ENCODE peak calls at places on chromosomes 2 and 18, in eight cellular contexts. U, S, X, Q, I, G, B and W are unnamed samples.

GRCh38 chr18:51668101-51668500 is 470.6 kb upstream of the MEX3C start:
- DNase-seq in B (peak; percentile 35), G (peak; percentile 15), Q (peak; percentile 77), X (peak; percentile 48), I (peak; percentile 67), U (peak; percentile 67), S (peak; percentile 11), W (peak; percentile 26)

GRCh38 chr18:58208207-58208944 is 164.3 kb downstream of the NEDD4L start:
- DNase-seq in S (peak; percentile 45), U (no peak), I (no peak), G (no peak), X (no peak), Q (no peak), B (peak; percentile 58), W (no peak)

GRCh38 chr18:14970027-14970426 is 222.1 kb downstream of the ANKRD30B start:
- DNase-seq in U (no peak), I (no peak), B (peak; percentile 40), X (no peak), S (no peak), G (no peak), Q (no peak), W (no peak)

GRCh38 chr2:217491271-217491670 is 511.5 kb downstream of the TNS1 start:
- DNase-seq in B (no peak), U (no peak), Q (no peak), I (no peak), S (peak; percentile 31), G (no peak), X (no peak), W (no peak)

GRCh38 chr2:164992818-164993217 is 37.5 kb upstream of the SLC38A11 start:
- DNase-seq in U (peak; percentile 61), Q (peak; percentile 73), S (peak; percentile 88), G (peak; percentile 12), I (no peak), X (peak; percentile 59), B (peak; percentile 85), W (peak; percentile 17)

GRCh38 chr2:36780231-36780808 is 83.8 kb downstream of the VIT start:
- DNase-seq in U (no peak), X (no peak), G (peak; percentile 54), S (peak; percentile 47), I (no peak), B (peak; percentile 62), Q (no peak), W (no peak)

GRCh38 chr18:36309436-36310391 is 12.2 kb downstream of the FHOD3 start:
- DNase-seq in U (no peak), G (peak; percentile 77), I (no peak), B (peak; percentile 99), S (peak; percentile 100), X (no peak), Q (no peak), W (no peak)

GRCh38 chr18:3391704-3392466 is 58.1 kb upstream of the TGIF1 start:
- DNase-seq in U (no peak), Q (no peak), G (no peak), S (no peak), I (no peak), B (no peak), X (no peak), W (no peak)

GRCh38 chr18:37529863-37530262 is 35.7 kb downstream of the CELF4 start:
- DNase-seq in U (no peak), X (no peak), S (no peak), Q (no peak), I (no peak), G (no peak), B (no peak), W (no peak)

GRCh38 chr2:20291106-20291564 is 59.5 kb downstream of the PUM2 start:
- DNase-seq in B (peak; percentile 84), G (peak; percentile 72), X (peak; percentile 30), U (peak; percentile 55), S (peak; percentile 75), I (no peak), Q (peak; percentile 62), W (no peak)

GRCh38 chr2:23505218-23505983 is 120.4 kb downstream of the KLHL29 start:
- DNase-seq in Q (no peak), S (no peak), I (no peak), X (no peak), B (no peak), G (no peak), U (no peak), W (no peak)
- TF ChIP-seq CTCF in Q (no peak), S (peak; percentile 1), I (no peak), X (peak; percentile 46), B (peak; percentile 45), G (no peak), U (no peak), W (no peak)

DNA sequence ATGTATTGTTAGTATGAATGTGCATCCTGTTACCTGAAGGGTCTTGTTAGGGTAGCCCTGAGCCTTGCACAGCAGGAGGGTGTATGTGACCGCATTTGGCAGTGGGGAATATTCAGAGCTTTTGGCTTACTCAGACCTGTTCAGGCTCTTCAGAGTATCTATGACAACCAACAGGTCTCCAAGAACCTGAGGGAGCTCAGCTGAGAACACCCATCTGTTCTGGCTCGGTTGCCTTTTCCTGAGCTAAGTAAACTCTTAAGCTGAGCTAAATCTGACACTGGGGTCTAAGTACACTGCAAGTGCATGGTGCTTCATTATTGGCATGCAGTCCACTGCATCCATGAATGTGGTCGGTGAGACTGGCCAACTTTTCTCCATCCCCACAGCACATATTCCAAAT is 92.4 kb upstream of the CHST9 start:
- DNase-seq in Q (peak; percentile 7), B (no peak), U (no peak), G (no peak), I (no peak), S (no peak), X (no peak), W (no peak)
- H3K27me3 ChIP-seq in Q (no peaks in the 10 kb centered on the region), B (no peaks in the 10 kb centered on the region), U (no peaks in the 10 kb centered on the region), G (no peaks in the 10 kb centered on the region), I (no peaks in the 10 kb centered on the region), S (no peaks in the 10 kb centered on the region), X (no peaks in the 10 kb centered on the region), W (no peaks in the 10 kb centered on the region)

GRCh38 chr2:197502685-197503084 is 2.5 kb downstream of the HSPE1 start:
- DNase-seq in S (no peak), Q (no peak), I (no peak), U (no peak), G (no peak), X (no peak), B (no peak), W (no peak)
- H3K4me3 ChIP-seq in S (no peak overlapping the region), Q (no peak overlapping the region), I (no peak overlapping the region), U (peak overlapping the region; percentile 90), G (no peak overlapping the region), X (peak overlapping the region; percentile 73), B (no peak overlapping the region), W (no peak overlapping the region)

DNA sequence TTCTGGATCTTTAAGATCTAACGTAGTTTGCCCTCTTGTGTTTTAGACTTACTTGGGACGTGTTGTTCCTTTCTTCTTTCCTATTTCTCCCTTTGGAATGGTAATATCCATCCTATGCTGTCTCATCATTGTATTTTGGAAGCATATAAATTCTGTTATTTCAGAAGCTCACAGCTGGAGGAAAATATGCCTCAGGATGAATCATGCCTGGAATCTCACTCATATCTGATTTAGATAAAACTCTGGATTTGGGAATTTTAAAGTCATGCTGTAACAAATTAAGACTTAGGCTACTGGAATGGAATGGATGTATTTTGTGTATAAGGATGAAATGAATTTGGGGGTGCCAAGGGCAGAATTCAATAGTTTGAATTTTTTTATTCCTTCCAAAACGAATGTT is 245.2 kb upstream of the GULP1 start:
- DNase-seq in Q (no peak), G (no peak), X (no peak), B (no peak), I (no peak), U (no peak), S (peak; percentile 72), W (no peak)
- TF ChIP-seq CTCF in Q (no peak), G (no peak), X (no peak), B (no peak), I (no peak), U (no peak), S (no peak), W (no peak)

DNA sequence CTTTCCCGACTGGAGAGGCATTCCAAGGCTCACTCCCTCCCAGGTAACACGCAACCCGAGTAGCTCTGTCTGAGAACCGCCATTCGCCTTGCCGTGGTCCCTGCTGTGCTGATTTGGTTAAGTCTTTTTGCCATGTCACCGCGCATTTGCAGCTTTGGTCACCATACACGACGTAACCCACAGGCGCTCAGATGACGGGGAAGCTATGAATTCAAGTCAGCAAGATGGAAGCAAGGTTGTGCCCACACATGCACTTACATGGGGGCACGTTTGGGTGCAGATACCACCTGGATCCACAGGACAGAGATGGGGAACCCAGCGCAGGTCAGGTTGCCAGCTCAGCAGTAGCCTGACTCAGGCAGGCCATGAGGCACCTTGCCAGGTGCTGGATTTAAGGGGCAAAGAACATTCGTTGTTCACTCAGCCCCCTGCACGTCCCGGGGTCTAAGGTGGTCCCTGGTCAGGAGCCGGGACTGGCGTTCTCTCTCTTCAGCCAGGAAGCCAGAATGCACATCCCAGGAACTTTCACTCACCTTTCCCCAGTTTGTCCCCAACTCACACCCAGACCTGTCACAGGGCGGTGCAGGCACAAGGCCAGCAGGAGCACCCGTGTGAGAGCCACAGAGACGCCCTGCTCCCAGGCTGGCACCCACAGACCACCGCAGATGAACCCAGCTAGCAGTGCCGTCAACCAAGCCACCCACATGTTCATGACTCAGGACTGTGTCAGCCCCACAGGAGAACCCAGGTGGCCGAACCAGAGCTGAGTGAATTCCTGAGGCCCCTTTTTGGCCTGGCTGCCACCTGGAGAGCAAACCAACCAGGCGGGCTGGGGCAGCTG is 19.9 kb downstream of the SNED1 start:
- DNase-seq in X (no peak), U (peak; percentile 20), Q (no peak), I (peak; percentile 47), S (peak; percentile 63), G (no peak), B (no peak), W (no peak)
- H3K27me3 ChIP-seq in X (no peaks in the 10 kb centered on the region), U (no peaks in the 10 kb centered on the region), Q (no peaks in the 10 kb centered on the region), I (no peaks in the 10 kb centered on the region), S (no peaks in the 10 kb centered on the region), G (no peaks in the 10 kb centered on the region), B (no peaks in the 10 kb centered on the region), W (no peaks in the 10 kb centered on the region)

DNA sequence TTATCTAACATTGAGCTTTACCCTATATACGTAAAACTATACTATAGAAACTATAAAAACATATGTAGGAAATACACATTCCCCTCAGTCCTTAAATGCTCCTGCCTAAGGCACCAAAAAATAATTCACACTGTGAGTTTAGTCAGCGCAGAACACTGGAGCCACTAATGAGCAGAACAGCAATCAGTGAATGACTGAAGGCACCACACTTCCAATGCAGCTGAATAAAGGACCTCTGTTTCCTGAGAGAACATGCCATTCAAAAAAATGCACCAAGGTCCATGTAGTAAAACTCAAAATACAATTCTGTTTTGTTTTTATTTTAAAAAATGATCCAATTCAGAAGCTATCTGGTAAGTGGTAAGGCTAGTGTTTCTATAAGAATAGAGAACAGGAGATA is 1280.6 kb upstream of the NRXN1 start:
- DNase-seq in I (no peak), Q (no peak), X (no peak), B (no peak), U (no peak), S (no peak), G (no peak), W (no peak)
- H3K4me3 ChIP-seq in I (no peak overlapping the region), Q (no peak overlapping the region), X (no peak overlapping the region), B (no peak overlapping the region), U (no peak overlapping the region), S (no peak overlapping the region), G (no peak overlapping the region), W (no peak overlapping the region)